ENCODE peak calls at places on chromosomes 7 and 10, in nine cellular contexts. P is right lobe of liver, O is upper lobe of right lung, K is psoas muscle, W is upper lobe of left lung, V is left lung, I is RWPE2, T is body of pancreas, G is lower lobe of right lung. D is an unnamed sample. For H3K36me3, the result is how much of the 10 kb centered on the place peaks cover.

GRCh38 chr10:44981172-44982113 is 2.8 kb upstream of the DEPP1 start:
- ATAC-seq in V (peak), T (peak), G (no peak), P (peak), O (no peak), K (peak), W (no peak), I (peak), D (peak)

GRCh38 chr10:17737021-17737965 is 14.7 kb upstream of the TMEM236 start:
- ATAC-seq in G (peak), V (peak), O (peak), T (no peak), I (no peak), P (peak), K (peak), W (no peak), D (no peak)

GRCh38 chr7:129009437-129009836 is 45.5 kb downstream of the TNPO3 start:
- ATAC-seq in W (no peak), G (no peak), T (no peak), V (peak), K (no peak), I (no peak), P (no peak), O (no peak), D (no peak)

GRCh38 chr7:108569381-108570145 is at the start of the genes DNAJB9 and THAP5:
- ATAC-seq in W (peak), K (peak), I (peak), P (peak), G (peak), T (peak), O (peak), V (peak), D (peak)

GRCh38 chr7:53131697-53132096 is 96.3 kb downstream of the POM121L12 start:
- ATAC-seq in G (no peak), O (no peak), V (no peak), K (no peak), P (no peak), I (no peak), W (no peak), T (no peak), D (no peak)

GRCh38 chr7:141511370-141512335 is 39.6 kb upstream of the AGK start:
- ATAC-seq in G (peak), O (peak), P (peak), W (no peak), T (peak), I (peak), K (peak), V (peak), D (no peak)

GRCh38 chr7:155345490-155345889 is 47.8 kb downstream of the INSIG1 start:
- ATAC-seq in I (peak), T (no peak), P (no peak), O (no peak), K (no peak), W (no peak), V (no peak), G (no peak), D (peak)

GRCh38 chr10:20747782-20748181 is 149.3 kb downstream of the NEBL start:
- ATAC-seq in W (no peak), O (no peak), K (no peak), T (no peak), G (no peak), V (no peak), I (no peak), P (no peak), D (no peak)

GRCh38 chr10:101323495-101323894 is 30.5 kb upstream of the BTRC start:
- ATAC-seq in K (no peak), W (no peak), P (no peak), V (no peak), I (no peak), G (no peak), T (no peak), O (no peak), D (no peak)

GRCh38 chr10:66586073-66586472 is 339.8 kb upstream of the LRRTM3 start:
- ATAC-seq in T (peak), V (no peak), I (no peak), K (no peak), G (no peak), W (no peak), O (no peak), P (no peak), D (no peak)

GRCh38 chr10:128324058-128324457 is 197.8 kb upstream of the MKI67 start:
- ATAC-seq in P (peak), W (no peak), O (peak), K (peak), I (peak), V (peak), G (peak), T (no peak), D (no peak)

GRCh38 chr10:34547283-34547682 is 267.8 kb downstream of the PARD3 start:
- ATAC-seq in I (no peak), O (no peak), V (no peak), W (no peak), K (no peak), T (no peak), G (no peak), P (no peak), D (no peak)

GRCh38 chr7:28818996-28819395 is 139.1 kb downstream of the TRIL start:
- ATAC-seq in V (no peak), K (no peak), I (peak), W (no peak), T (no peak), G (no peak), P (no peak), O (peak), D (no peak)

GRCh38 chr10:49486738-49487137 is 52.2 kb downstream of the ERCC6 start:
- ATAC-seq in O (no peak), K (no peak), I (no peak), V (no peak), W (no peak), T (no peak), G (no peak), P (peak), D (no peak)
- H3K4me3 ChIP-seq in O (no peak), K (no peak), I (no peak), V (no peak), W (no peak), T (no peak), G (no peak), P (no peak), D (no peak)

GRCh38 chr7:5207131-5207530 is 17.1 kb downstream of the WIPI2 start:
- ATAC-seq in I (no peak), P (no peak), T (no peak), G (no peak), O (no peak), K (no peak), V (no peak), W (no peak), D (no peak)

GRCh38 chr7:5206686-5207085 is 16.7 kb downstream of the WIPI2 start:
- ATAC-seq in V (no peak), T (no peak), I (no peak), G (no peak), P (no peak), W (no peak), K (no peak), O (no peak), D (no peak)

GRCh38 chr7:5204546-5204945 is 14.5 kb downstream of the WIPI2 start:
- ATAC-seq in G (no peak), K (no peak), I (no peak), T (no peak), W (no peak), V (no peak), O (no peak), P (no peak), D (no peak)

GRCh38 chr7:5200561-5201235 is 10.7 kb downstream of the WIPI2 start:
- ATAC-seq in G (no peak), W (no peak), V (no peak), O (no peak), P (no peak), T (no peak), I (no peak), K (no peak), D (no peak)

DNA sequence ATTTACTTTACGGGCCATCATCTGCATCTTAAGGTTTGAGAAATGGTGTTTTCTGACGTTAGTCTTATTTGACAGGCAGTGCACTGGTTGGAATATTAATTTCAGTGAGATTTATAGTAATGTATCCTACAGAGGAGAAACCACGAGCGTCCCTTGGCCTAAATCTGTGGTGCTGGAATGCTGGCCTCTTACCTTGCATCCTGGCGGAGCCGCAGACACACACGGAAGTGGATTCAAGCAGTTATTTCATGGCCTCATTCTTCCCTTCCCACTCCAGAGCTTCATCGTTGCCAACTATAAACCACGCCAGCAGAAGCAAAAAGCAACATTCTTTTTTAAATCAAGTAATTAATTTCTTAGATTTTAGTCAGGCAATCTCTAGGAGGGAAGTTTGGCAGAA is 13.1 kb downstream of the WIPI2 start:
- ATAC-seq in T (no peak), V (peak), G (peak), K (no peak), O (peak), W (no peak), I (no peak), P (no peak), D (no peak)
- H3K36me3 ChIP-seq in T (under half), V (under half), G (half or more), K (under half), O (half or more), W (under half), I (under half), P (under half), D (under half)

DNA sequence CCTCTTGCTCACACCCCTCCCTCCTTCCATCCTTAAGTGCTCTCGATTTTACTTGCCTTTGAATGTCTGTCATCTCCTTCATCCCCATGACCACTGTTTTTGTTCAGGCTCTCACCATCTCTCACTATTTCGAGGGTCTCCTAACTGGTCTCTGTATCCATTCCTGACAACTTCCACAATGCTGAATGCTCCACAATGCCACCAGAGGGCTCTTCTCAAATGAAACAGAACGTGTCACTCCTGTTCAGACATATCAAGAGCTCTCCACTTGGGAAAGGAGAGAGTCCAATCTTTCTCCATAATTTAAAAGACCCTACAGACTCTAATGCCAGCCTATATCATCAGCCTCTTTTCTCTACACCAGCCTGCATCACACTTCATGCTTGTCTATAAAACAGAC is 9.0 kb upstream of the SLC13A1 start:
- ATAC-seq in T (peak), W (peak), V (peak), O (no peak), I (peak), K (no peak), P (peak), G (no peak), D (no peak)
- TF ChIP-seq CTCF in T (peak), W (no peak), V (peak), O (peak), I (peak), K (no peak), P (peak), G (no peak), D (peak)

DNA sequence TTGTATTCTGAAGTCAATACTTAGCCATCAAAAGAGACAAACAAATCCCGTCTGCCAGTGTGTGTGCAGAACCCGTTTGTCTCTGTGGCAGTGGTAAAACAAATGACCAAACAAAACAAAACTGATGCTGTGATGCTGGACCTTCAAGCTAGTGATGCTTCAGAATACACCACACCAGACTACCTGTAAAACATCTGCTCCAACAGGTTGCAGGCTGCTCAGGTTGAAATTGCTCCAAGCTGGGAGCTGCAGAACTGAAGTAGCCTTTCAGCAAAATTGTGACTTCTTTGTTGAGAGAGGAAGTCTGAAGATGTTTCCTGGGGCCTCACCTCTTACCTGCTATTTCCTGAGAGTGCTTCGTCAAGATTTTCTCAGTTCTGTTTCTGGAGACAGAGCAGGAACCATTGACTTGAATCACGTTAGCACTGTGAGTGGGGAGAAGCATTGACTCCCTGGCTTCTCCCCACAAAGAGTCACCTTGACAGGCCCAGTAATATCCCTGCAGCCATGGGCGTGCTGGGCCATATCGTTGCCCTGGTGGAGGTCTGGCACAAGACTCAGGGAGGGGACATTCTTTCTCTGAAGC is 80.1 kb downstream of the RBM20 start:
- ATAC-seq in K (no peak), O (no peak), W (no peak), P (no peak), V (no peak), T (no peak), I (no peak), G (no peak), D (no peak)
- H3K4me3 ChIP-seq in K (no peak), O (no peak), W (no peak), P (no peak), V (no peak), T (no peak), I (no peak), G (no peak), D (no peak)

DNA sequence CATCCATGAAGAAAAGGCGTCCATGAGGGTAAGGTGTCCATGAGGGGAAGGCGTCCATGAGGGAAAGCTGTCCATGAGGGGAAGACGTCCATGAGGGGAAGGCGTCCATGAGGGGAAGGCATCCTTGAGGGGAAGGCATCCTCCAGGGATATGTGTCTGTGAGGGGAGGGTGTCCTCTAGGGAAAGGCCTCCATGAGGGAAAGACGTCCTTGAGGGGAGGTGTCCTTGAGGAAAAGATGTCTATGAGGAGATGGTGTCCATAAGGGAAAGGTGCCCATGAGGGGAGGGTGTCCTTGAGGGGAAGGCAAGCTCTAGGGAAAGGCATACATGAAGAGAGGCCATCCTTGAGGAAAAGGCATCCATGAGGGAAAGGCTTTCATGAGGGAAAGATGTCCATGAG is 92.6 kb downstream of the INPP5A start:
- ATAC-seq in K (no peak), O (no peak), G (no peak), T (no peak), I (no peak), V (no peak), W (no peak), P (no peak), D (no peak)
- H3K36me3 ChIP-seq in K (under half), O (under half), G (under half), T (under half), I (under half), V (under half), W (under half), P (under half), D (under half)

GRCh38 chr7:1706721-1707613 is 36.9 kb downstream of the ELFN1 start:
- ATAC-seq in G (no peak), O (no peak), W (no peak), P (no peak), I (no peak), K (no peak), T (no peak), V (no peak), D (no peak)

GRCh38 chr7:1709281-1709680 is 39.2 kb downstream of the ELFN1 start:
- ATAC-seq in O (no peak), K (no peak), G (no peak), W (no peak), T (no peak), I (no peak), V (no peak), P (no peak), D (no peak)

GRCh38 chr7:1708640-1709249 is 38.7 kb downstream of the ELFN1 start:
- ATAC-seq in W (no peak), O (no peak), I (no peak), K (no peak), T (no peak), G (no peak), P (peak), V (no peak), D (no peak)

GRCh38 chr7:1706381-1706720 is 36.3 kb downstream of the ELFN1 start:
- ATAC-seq in T (no peak), P (no peak), W (no peak), I (no peak), G (no peak), V (no peak), K (no peak), O (no peak), D (no peak)

DNA sequence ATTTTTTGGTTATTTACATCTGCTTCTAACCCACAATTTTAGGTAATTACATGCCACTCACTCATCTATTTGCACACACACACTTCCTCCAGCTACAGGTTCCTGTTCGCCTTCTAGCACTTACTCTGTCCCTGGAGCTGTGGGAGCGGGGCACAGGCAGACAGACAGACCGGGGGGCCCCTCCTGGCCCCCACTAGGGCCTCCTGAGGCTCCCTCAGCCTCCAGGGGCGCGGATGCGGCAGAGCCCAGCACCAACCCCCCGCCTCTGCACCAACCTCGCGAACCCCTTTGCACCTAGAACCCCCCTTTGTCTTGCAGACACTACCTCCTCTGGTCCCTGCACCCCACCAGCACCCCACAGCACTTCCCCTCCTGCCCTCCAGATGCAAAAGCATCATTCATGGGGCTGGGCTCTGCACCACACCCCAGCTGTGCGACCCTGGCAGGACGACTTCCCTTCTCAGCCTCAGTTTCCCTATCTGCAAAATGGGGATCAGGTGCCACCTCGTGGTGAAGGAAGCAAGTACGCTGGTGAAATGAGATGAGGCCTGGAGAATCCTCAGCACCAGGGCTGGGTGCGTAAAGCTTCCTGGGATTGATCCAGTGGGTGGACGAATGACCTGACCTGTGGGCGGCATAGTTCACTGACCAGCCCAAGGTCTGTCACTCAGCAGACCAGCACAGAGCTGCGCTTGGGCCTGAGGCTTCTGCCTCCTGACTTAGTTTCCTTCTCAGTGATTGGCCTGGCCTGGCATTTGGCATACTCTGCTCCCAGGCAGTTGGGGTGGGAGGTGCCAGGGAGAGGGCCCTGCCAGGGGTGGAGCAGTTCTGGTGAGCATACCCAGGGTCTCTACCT is 37.9 kb downstream of the ELFN1 start:
- ATAC-seq in T (no peak), I (no peak), W (no peak), V (no peak), O (no peak), P (peak), G (no peak), K (no peak), D (no peak)
- TF ChIP-seq CTCF in T (no peak), I (no peak), W (no peak), V (no peak), O (no peak), P (peak), G (no peak), K (peak), D (no peak)

GRCh38 chr10:71657604-71658348 is 61.8 kb downstream of the C10orf105 start:
- ATAC-seq in G (no peak), I (no peak), W (no peak), O (no peak), P (no peak), V (no peak), T (no peak), K (no peak), D (no peak)

GRCh38 chr10:71659739-71660136 is 59.8 kb downstream of the C10orf105 start:
- ATAC-seq in T (no peak), V (no peak), G (no peak), I (no peak), K (no peak), O (no peak), P (no peak), W (no peak), D (no peak)

GRCh38 chr10:71660313-71660712 is 59.3 kb downstream of the C10orf105 start:
- ATAC-seq in G (no peak), O (no peak), I (no peak), P (no peak), W (no peak), V (no peak), T (no peak), K (no peak), D (no peak)

GRCh38 chr10:71659050-71659738 is 60.4 kb downstream of the C10orf105 start:
- ATAC-seq in O (no peak), P (peak), V (no peak), I (no peak), K (no peak), T (no peak), W (no peak), G (no peak), D (no peak)

DNA sequence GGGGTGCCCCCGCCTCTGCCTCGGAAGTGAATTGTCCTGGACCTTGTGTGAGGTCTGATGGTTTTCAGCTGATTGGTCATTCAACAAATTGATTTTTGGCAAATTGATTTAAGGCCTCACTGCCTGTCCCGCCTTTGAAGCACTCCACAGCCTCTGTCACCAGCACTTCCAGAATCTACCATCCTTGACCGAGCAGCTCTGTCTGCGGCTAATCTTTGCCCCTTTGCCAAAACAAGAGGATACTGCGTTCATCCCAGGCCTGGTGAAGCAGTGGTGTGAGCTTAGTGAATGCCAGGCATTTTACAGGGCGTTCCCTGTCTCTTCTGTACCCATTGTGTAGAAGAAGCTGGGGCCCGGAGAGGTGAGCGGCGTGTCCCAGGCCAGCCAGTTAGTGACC is 61.2 kb downstream of the C10orf105 start:
- ATAC-seq in I (no peak), G (no peak), P (no peak), T (no peak), K (no peak), O (no peak), V (no peak), W (no peak), D (no peak)
- H3K4me3 ChIP-seq in I (no peak), G (no peak), P (no peak), T (no peak), K (no peak), O (no peak), V (no peak), W (no peak), D (no peak)

DNA sequence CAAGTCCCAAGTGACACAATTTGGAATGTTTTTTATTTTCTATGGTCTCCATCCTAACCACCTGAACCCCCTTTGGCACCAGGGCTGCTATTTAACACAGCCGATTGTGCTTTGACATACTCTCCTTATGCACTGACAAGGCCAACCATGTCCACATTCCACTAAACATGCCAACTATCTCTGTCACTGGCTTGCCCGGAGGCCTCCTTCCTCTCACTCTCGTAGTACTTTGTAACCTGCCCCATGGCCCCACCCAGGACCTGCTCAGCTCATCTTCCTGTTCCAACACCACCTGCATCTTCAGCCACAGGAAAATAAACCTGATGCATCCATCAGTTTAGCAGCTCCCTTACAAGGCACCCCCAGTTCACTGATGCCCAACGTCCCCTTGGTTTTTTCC is 63.1 kb downstream of the GPAM start:
- ATAC-seq in O (no peak), T (no peak), G (no peak), P (no peak), K (no peak), W (no peak), I (no peak), V (no peak), D (no peak)
- H3K36me3 ChIP-seq in O (under half), T (under half), G (under half), P (under half), K (under half), W (under half), I (under half), V (under half), D (under half)